ENCODE peak calls at places on chromosomes 11 and 22, in six cellular contexts. L, T, O, K, V and A are unnamed samples.

GRCh38 chr11:1196516-1197391 is 26.1 kb upstream of the MUC5B start:
- DNase-seq in V (no peak), O (no peak), L (no peak), K (no peak), T (no peak), A (no peak)

GRCh38 chr11:342328-342727 is 21.7 kb upstream of the IFITM3 start:
- DNase-seq in L (no peak), O (no peak), V (no peak), K (no peak), T (no peak), A (no peak)

GRCh38 chr11:125952973-125953372 is 7.1 kb downstream of the VSIG10L2 start:
- DNase-seq in K (no peak), T (no peak), V (no peak), O (peak), L (no peak), A (no peak)

GRCh38 chr22:21012446-21013407 is 2.2 kb upstream of the P2RX6 start:
- DNase-seq in L (no peak), O (no peak), K (no peak), T (no peak), V (no peak), A (no peak)

GRCh38 chr11:119586181-119586580 is 142.8 kb downstream of the NECTIN1 start:
- DNase-seq in V (no peak), L (no peak), K (no peak), O (no peak), T (no peak), A (no peak)

GRCh38 chr22:47029244-47030001 is 267.0 kb downstream of the TBC1D22A start:
- DNase-seq in K (no peak), T (no peak), O (no peak), V (no peak), L (no peak), A (no peak)

GRCh38 chr11:12087075-12087775 is 23.2 kb upstream of the MICAL2 start:
- DNase-seq in O (no peak), T (peak), V (no peak), K (no peak), L (no peak), A (no peak)

GRCh38 chr11:1943977-1944376 is 3.2 kb upstream of the MRPL23 start:
- DNase-seq in T (peak), K (no peak), O (peak), L (no peak), V (no peak), A (no peak)

GRCh38 chr22:18033204-18033998 is 9.0 kb upstream of the MICAL3 start:
- DNase-seq in O (peak), K (no peak), L (no peak), T (no peak), V (no peak), A (no peak)